ENCODE peak calls at places on chromosomes 11 and 22, in five cellular contexts. One of them, this sample, is unnamed.

GRCh38 chr22:50723991-50724390 is 14.0 kb upstream of the ACR start:
- DNase-seq in AG09309: no peak
- DNase-seq in BJ: no peak
- DNase-seq in neural crest cell: no peak
- DNase-seq in neural progenitor cell: no peak
- DNase-seq in this sample: no peak

GRCh38 chr11:121890377-121890776 is 225.6 kb downstream of the BLID start:
- DNase-seq in AG09309: peak; percentile 95
- DNase-seq in BJ: no peak
- DNase-seq in neural crest cell: no peak
- DNase-seq in neural progenitor cell: no peak
- DNase-seq in this sample: no peak

GRCh38 chr11:134414772-134415765 is 3.0 kb upstream of the B3GAT1 start:
- DNase-seq in AG09309: no peak
- DNase-seq in BJ: no peak
- DNase-seq in neural crest cell: no peak
- DNase-seq in neural progenitor cell: peak; percentile 32
- DNase-seq in this sample: no peak

GRCh38 chr22:40156001-40156516 is 21.7 kb upstream of the TNRC6B start:
- DNase-seq in AG09309: no peak
- DNase-seq in BJ: no peak
- DNase-seq in neural crest cell: no peak
- DNase-seq in neural progenitor cell: no peak
- DNase-seq in this sample: no peak

GRCh38 chr11:68402355-68403031 is 58.1 kb upstream of the PPP6R3 start:
- DNase-seq in AG09309: no peak
- DNase-seq in BJ: no peak
- DNase-seq in neural crest cell: no peak
- DNase-seq in neural progenitor cell: peak; percentile 19
- DNase-seq in this sample: no peak

GRCh38 chr22:42969348-42969975 is 45.5 kb downstream of the PACSIN2 start:
- DNase-seq in AG09309: peak; percentile 95
- DNase-seq in BJ: peak; percentile 95
- DNase-seq in neural crest cell: no peak
- DNase-seq in neural progenitor cell: no peak
- DNase-seq in this sample: no peak

GRCh38 chr22:37237371-37238268 is 6.4 kb downstream of the RAC2 start:
- DNase-seq in AG09309: no peak
- DNase-seq in BJ: no peak
- DNase-seq in neural crest cell: no peak
- DNase-seq in neural progenitor cell: no peak
- DNase-seq in this sample: no peak

GRCh38 chr11:126194121-126194543 is 17.3 kb downstream of the RPUSD4 start:
- DNase-seq in AG09309: no peak
- DNase-seq in BJ: no peak
- DNase-seq in neural crest cell: peak; percentile 57
- DNase-seq in neural progenitor cell: peak; percentile 51
- DNase-seq in this sample: no peak

GRCh38 chr11:63871962-63872832 is 33.3 kb downstream of the MARK2 start:
- DNase-seq in AG09309: peak; percentile 86
- DNase-seq in BJ: peak; percentile 92
- DNase-seq in neural crest cell: peak; percentile 18
- DNase-seq in neural progenitor cell: peak; percentile 41
- DNase-seq in this sample: peak; percentile 13

GRCh38 chr11:3675971-3676370 is 4.8 kb upstream of the CHRNA10 start:
- DNase-seq in AG09309: no peak
- DNase-seq in BJ: no peak
- DNase-seq in neural crest cell: no peak
- DNase-seq in neural progenitor cell: no peak
- DNase-seq in this sample: no peak

GRCh38 chr22:37545703-37546435 is 14.4 kb upstream of the CDC42EP1 start:
- DNase-seq in AG09309: peak; percentile 81
- DNase-seq in BJ: peak; percentile 71
- DNase-seq in neural crest cell: peak; percentile 61
- DNase-seq in neural progenitor cell: peak; percentile 89
- DNase-seq in this sample: peak; percentile 44

GRCh38 chr11:118226781-118227180 is 2.0 kb upstream of the JAML start:
- DNase-seq in AG09309: no peak
- DNase-seq in BJ: no peak
- DNase-seq in neural crest cell: no peak
- DNase-seq in neural progenitor cell: no peak
- DNase-seq in this sample: no peak

GRCh38 chr11:134363592-134363991 is 31.8 kb downstream of the GLB1L2 start:
- DNase-seq in AG09309: no peak
- DNase-seq in BJ: no peak
- DNase-seq in neural crest cell: no peak
- DNase-seq in neural progenitor cell: no peak
- DNase-seq in this sample: no peak

GRCh38 chr11:69167130-69167915 is 11.6 kb downstream of the SMIM38 start:
- DNase-seq in AG09309: no peak
- DNase-seq in BJ: no peak
- DNase-seq in neural crest cell: no peak
- DNase-seq in neural progenitor cell: no peak
- DNase-seq in this sample: no peak

GRCh38 chr22:30876221-30876751 is 92.3 kb downstream of the MORC2 start:
- DNase-seq in AG09309: no peak
- DNase-seq in BJ: no peak
- DNase-seq in neural crest cell: no peak
- DNase-seq in neural progenitor cell: no peak
- DNase-seq in this sample: no peak

GRCh38 chr11:116176484-116177005 is 596.2 kb downstream of the BUD13 start:
- DNase-seq in AG09309: no peak
- DNase-seq in BJ: no peak
- DNase-seq in neural crest cell: no peak
- DNase-seq in neural progenitor cell: no peak
- DNase-seq in this sample: no peak

GRCh38 chr11:27694992-27695391 is 5.3 kb downstream of the BDNF start:
- DNase-seq in AG09309: no peak
- DNase-seq in BJ: no peak
- DNase-seq in neural crest cell: no peak
- DNase-seq in neural progenitor cell: peak; percentile 34
- DNase-seq in this sample: no peak
- TF ChIP-seq CTCF in AG09309: peak; percentile 39
- TF ChIP-seq CTCF in BJ: peak; percentile 14
- TF ChIP-seq CTCF in neural crest cell: peak; percentile 67
- TF ChIP-seq CTCF in neural progenitor cell: peak; percentile 69
- TF ChIP-seq CTCF in this sample: peak; percentile 52

GRCh38 chr11:74650498-74650897 is 58.1 kb downstream of the POLD3 start:
- DNase-seq in AG09309: no peak
- DNase-seq in BJ: peak; percentile 69
- DNase-seq in neural crest cell: no peak
- DNase-seq in neural progenitor cell: no peak
- DNase-seq in this sample: no peak
- TF ChIP-seq CTCF in AG09309: no peak
- TF ChIP-seq CTCF in BJ: peak; percentile 3
- TF ChIP-seq CTCF in neural crest cell: no peak
- TF ChIP-seq CTCF in neural progenitor cell: no peak
- TF ChIP-seq CTCF in this sample: no peak

GRCh38 chr11:64892411-64892831 is 14.0 kb upstream of the EHD1 start:
- DNase-seq in AG09309: no peak
- DNase-seq in BJ: no peak
- DNase-seq in neural crest cell: no peak
- DNase-seq in neural progenitor cell: no peak
- DNase-seq in this sample: no peak

GRCh38 chr11:64894812-64895452 is 16.5 kb upstream of the EHD1 start:
- DNase-seq in AG09309: no peak
- DNase-seq in BJ: no peak
- DNase-seq in neural crest cell: no peak
- DNase-seq in neural progenitor cell: no peak
- DNase-seq in this sample: no peak

GRCh38 chr11:64892838-64893193 is 14.4 kb upstream of the EHD1 start:
- DNase-seq in AG09309: no peak
- DNase-seq in BJ: no peak
- DNase-seq in neural crest cell: no peak
- DNase-seq in neural progenitor cell: no peak
- DNase-seq in this sample: no peak

GRCh38 chr11:64894070-64894811 is 15.8 kb upstream of the EHD1 start:
- DNase-seq in AG09309: no peak
- DNase-seq in BJ: no peak
- DNase-seq in neural crest cell: peak; percentile 93
- DNase-seq in neural progenitor cell: peak; percentile 80
- DNase-seq in this sample: peak; percentile 86

GRCh38 chr11:64893194-64894069 is 15.0 kb upstream of the EHD1 start:
- DNase-seq in AG09309: no peak
- DNase-seq in BJ: no peak
- DNase-seq in neural crest cell: no peak
- DNase-seq in neural progenitor cell: no peak
- DNase-seq in this sample: no peak
- TF ChIP-seq CTCF in AG09309: no peak
- TF ChIP-seq CTCF in BJ: no peak
- TF ChIP-seq CTCF in neural crest cell: no peak
- TF ChIP-seq CTCF in neural progenitor cell: no peak
- TF ChIP-seq CTCF in this sample: no peak

DNA sequence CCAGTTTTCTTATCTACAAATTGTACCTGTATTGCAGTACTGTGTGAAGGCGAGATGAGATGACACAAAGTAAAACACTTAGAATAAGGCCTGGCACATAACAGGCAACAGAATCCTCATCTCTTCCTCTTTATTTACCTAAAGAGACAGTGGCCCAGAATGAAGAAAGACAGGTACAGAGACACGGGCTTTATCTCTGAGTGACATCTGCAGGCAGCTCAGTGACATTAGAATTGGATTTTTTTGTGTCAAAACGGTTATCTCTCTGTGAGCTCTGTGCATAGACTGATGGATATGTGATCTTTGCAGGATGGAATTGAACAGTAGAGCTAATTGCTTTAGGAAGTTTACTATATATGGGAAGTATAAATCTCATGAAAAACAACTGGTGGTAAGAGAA is 36.2 kb upstream of the TRPC6 start:
- DNase-seq in AG09309: no peak
- DNase-seq in BJ: no peak
- DNase-seq in neural crest cell: no peak
- DNase-seq in neural progenitor cell: no peak
- DNase-seq in this sample: no peak
- TF ChIP-seq CTCF in AG09309: no peak
- TF ChIP-seq CTCF in BJ: no peak
- TF ChIP-seq CTCF in neural crest cell: no peak
- TF ChIP-seq CTCF in neural progenitor cell: no peak
- TF ChIP-seq CTCF in this sample: no peak

GRCh38 chr11:92340839-92341238 is 116.2 kb downstream of the FAT3 start:
- DNase-seq in AG09309: no peak
- DNase-seq in BJ: no peak
- DNase-seq in neural crest cell: no peak
- DNase-seq in neural progenitor cell: peak; percentile 45
- DNase-seq in this sample: no peak
- TF ChIP-seq CTCF in AG09309: peak; percentile 59
- TF ChIP-seq CTCF in BJ: peak; percentile 42
- TF ChIP-seq CTCF in neural crest cell: peak; percentile 42
- TF ChIP-seq CTCF in neural progenitor cell: peak; percentile 61
- TF ChIP-seq CTCF in this sample: peak; percentile 30